ENCODE peak calls at places on chromosomes 4 and X, in seven cellular contexts. L, X, K, P, F, R and V are unnamed samples.

GRCh38 chrX:36908801-36909403 is 99.3 kb upstream of the FAM47C start:
- DNase-seq in L (no peak), X (no peak), K (peak; percentile 26), P (peak; percentile 40), F (peak; percentile 32), R (peak; percentile 41), V (peak; percentile 31)

GRCh38 chr4:68256284-68256683 is 10.8 kb upstream of the TMPRSS11B start:
- DNase-seq in L (no peak), X (no peak), K (no peak), P (no peak), F (no peak), R (no peak), V (no peak)

GRCh38 chr4:135575041-135575440 is 1373.5 kb upstream of the PABPC4L start:
- DNase-seq in L (no peak), X (no peak), K (no peak), P (no peak), F (no peak), R (no peak), V (no peak)

GRCh38 chr4:830776-831482 is 5.0 kb upstream of the CPLX1 start:
- DNase-seq in L (no peak), X (peak; percentile 56), K (no peak), P (no peak), F (no peak), R (no peak), V (no peak)

GRCh38 chr4:139641218-139641617 is 24.4 kb upstream of the MGST2 start:
- DNase-seq in L (no peak), X (no peak), K (no peak), P (no peak), F (no peak), R (peak; percentile 83), V (no peak)

GRCh38 chrX:31301203-31301602 is 229.4 kb upstream of the FTHL17 start:
- DNase-seq in L (no peak), X (no peak), K (no peak), P (no peak), F (no peak), R (no peak), V (no peak)

GRCh38 chr4:148367756-148368155 is 74.5 kb downstream of the NR3C2 start:
- DNase-seq in L (no peak), X (no peak), K (no peak), P (no peak), F (no peak), R (no peak), V (no peak)

GRCh38 chrX:44183329-44183728 is 160.1 kb downstream of the EFHC2 start:
- DNase-seq in L (no peak), X (no peak), K (no peak), P (no peak), F (peak; percentile 5), R (no peak), V (no peak)

GRCh38 chr4:177308842-177309524 is 691 bp upstream of the NEIL3 start:
- DNase-seq in L (no peak), X (no peak), K (no peak), P (no peak), F (peak; percentile 88), R (no peak), V (no peak)

GRCh38 chr4:27327421-27328181 is 467.0 kb downstream of the STIM2 start:
- DNase-seq in L (no peak), X (no peak), K (no peak), P (no peak), F (no peak), R (no peak), V (no peak)

GRCh38 chr4:89561051-89561450 is 253.5 kb upstream of the GPRIN3 start:
- DNase-seq in L (no peak), X (no peak), K (peak; percentile 27), P (no peak), F (no peak), R (no peak), V (no peak)

GRCh38 chr4:166165829-166166420 is 292.9 kb downstream of the TLL1 start:
- DNase-seq in L (no peak), X (no peak), K (peak; percentile 79), P (peak; percentile 87), F (peak; percentile 70), R (peak; percentile 69), V (peak; percentile 84)

GRCh38 chr4:57098945-57099344 is 11.2 kb downstream of the IGFBP7 start:
- DNase-seq in L (no peak), X (no peak), K (no peak), P (peak; percentile 91), F (no peak), R (no peak), V (peak; percentile 80)

GRCh38 chrX:105745863-105746262 is 76.5 kb upstream of the NRK start:
- DNase-seq in L (no peak), X (no peak), K (no peak), P (no peak), F (no peak), R (no peak), V (no peak)

GRCh38 chr4:127777487-127777886 is 4.6 kb upstream of the HSPA4L start:
- DNase-seq in L (no peak), X (no peak), K (no peak), P (no peak), F (no peak), R (no peak), V (no peak)

GRCh38 chrX:11967986-11968385 is 170.3 kb upstream of the FRMPD4 start:
- DNase-seq in L (no peak), X (no peak), K (no peak), P (peak; percentile 29), F (no peak), R (peak; percentile 73), V (no peak)

GRCh38 chr4:11603594-11604194 is 175.0 kb upstream of the HS3ST1 start:
- DNase-seq in L (no peak), X (no peak), K (no peak), P (no peak), F (no peak), R (no peak), V (no peak)

GRCh38 chr4:157713342-157713741 is 459.5 kb downstream of the GASK1B start:
- DNase-seq in L (no peak), X (no peak), K (no peak), P (no peak), F (no peak), R (no peak), V (no peak)

GRCh38 chrX:153765138-153766079 is 1.4 kb downstream of the PLXNB3 start:
- DNase-seq in L (no peak), X (no peak), K (no peak), P (peak; percentile 25), F (no peak), R (no peak), V (no peak)

GRCh38 chrX:45885931-45886330 is 659.3 kb downstream of the ZNF674 start:
- DNase-seq in L (no peak), X (no peak), K (no peak), P (no peak), F (no peak), R (no peak), V (no peak)

GRCh38 chrX:47193475-47194241 is at the start of gene UBA1:
- DNase-seq in L (peak; percentile 81), X (peak; percentile 97), K (peak; percentile 99), P (peak; percentile 95), F (peak; percentile 96), R (peak; percentile 96), V (peak; percentile 98)

GRCh38 chrX:153719701-153720100 is 4.5 kb downstream of the BCAP31 start:
- DNase-seq in L (no peak), X (no peak), K (no peak), P (no peak), F (no peak), R (no peak), V (no peak)

GRCh38 chr4:60195256-60195655 is 1004.9 kb upstream of the ADGRL3 start:
- DNase-seq in L (no peak), X (no peak), K (no peak), P (no peak), F (no peak), R (no peak), V (no peak)

GRCh38 chrX:132648870-132649269 is 160.0 kb upstream of the MBNL3 start:
- DNase-seq in L (no peak), X (no peak), K (no peak), P (peak; percentile 42), F (no peak), R (no peak), V (peak; percentile 5)

GRCh38 chrX:132652871-132653270 is 164.0 kb upstream of the MBNL3 start:
- DNase-seq in L (no peak), X (no peak), K (no peak), P (no peak), F (no peak), R (no peak), V (no peak)

GRCh38 chrX:132651411-132652086 is 162.7 kb upstream of the MBNL3 start:
- DNase-seq in L (no peak), X (no peak), K (no peak), P (no peak), F (peak; percentile 1), R (no peak), V (peak; percentile 26)
- TF ChIP-seq CTCF in L (no peak), X (no peak), K (peak; percentile 23), P (no peak), F (no peak), R (no peak), V (no peak)

GRCh38 chr4:114364857-114365256 is 233.8 kb upstream of the UGT8 start:
- DNase-seq in L (no peak), X (no peak), K (no peak), P (peak; percentile 61), F (no peak), R (peak; percentile 7), V (peak; percentile 79)
- H3K4me3 ChIP-seq in L (no peak overlapping the region), X (peak overlapping the region; percentile 15), K (no peak overlapping the region), P (no peak overlapping the region), F (no peak overlapping the region), R (no peak overlapping the region), V (no peak overlapping the region)

GRCh38 chr4:28730304-28730703 is 1869.7 kb downstream of the STIM2 start:
- DNase-seq in L (no peak), X (no peak), K (no peak), P (no peak), F (no peak), R (no peak), V (no peak)
- TF ChIP-seq CTCF in L (no peak), X (no peak), K (no peak), P (no peak), F (no peak), R (no peak), V (no peak)

GRCh38 chr4:169241480-169241879 is 29.3 kb downstream of the SH3RF1 start:
- DNase-seq in L (no peak), X (no peak), K (no peak), P (peak; percentile 46), F (no peak), R (no peak), V (no peak)

GRCh38 chr4:169246957-169247396 is 23.8 kb downstream of the SH3RF1 start:
- DNase-seq in L (no peak), X (no peak), K (no peak), P (no peak), F (no peak), R (no peak), V (no peak)

GRCh38 chr4:169244210-169244609 is 26.5 kb downstream of the SH3RF1 start:
- DNase-seq in L (no peak), X (no peak), K (peak; percentile 60), P (peak; percentile 49), F (peak; percentile 6), R (no peak), V (no peak)

GRCh38 chr4:169239236-169239905 is 31.4 kb downstream of the SH3RF1 start:
- DNase-seq in L (no peak), X (no peak), K (no peak), P (no peak), F (no peak), R (no peak), V (no peak)

DNA sequence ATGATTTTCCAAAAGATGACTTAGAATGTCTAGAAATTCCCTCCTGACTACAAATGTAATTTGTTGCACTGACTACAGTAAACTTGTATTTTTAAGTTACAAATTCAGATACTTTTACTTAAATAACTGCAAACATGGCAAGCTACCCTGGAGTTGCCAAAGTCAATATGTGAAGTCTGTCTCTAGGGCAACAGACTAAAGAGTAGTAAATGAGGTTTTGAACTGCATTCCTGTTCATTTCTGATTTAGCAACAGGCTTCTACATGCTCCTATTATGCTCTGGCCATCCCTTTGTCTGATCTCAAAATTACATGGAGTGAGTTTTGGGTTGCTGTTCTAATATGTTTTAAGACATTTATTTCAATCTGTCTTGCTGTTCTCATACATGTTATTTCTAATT is 26.9 kb downstream of the SH3RF1 start:
- DNase-seq in L (no peak), X (no peak), K (peak; percentile 27), P (peak; percentile 77), F (no peak), R (peak; percentile 32), V (peak; percentile 93)
- H3K4me3 ChIP-seq in L (no peak overlapping the region), X (no peak overlapping the region), K (peak overlapping the region; percentile 18), P (no peak overlapping the region), F (no peak overlapping the region), R (no peak overlapping the region), V (no peak overlapping the region)